ENCODE peak calls at places on chromosomes 7 and 10, in five cellular contexts. A is PC-3, F is HCT116, M is PC-9, V is OCI-LY7. W is an unnamed sample.
A peak's percentile ranks its signal among the peaks of the same experiment; 100 is the strongest.

GRCh38 chr10:3222068-3222467 is 49.5 kb upstream of the PITRM1 start:
- DNase-seq in A (no peak), F (no peak), M (no peak), V (no peak), W (no peak)

GRCh38 chr10:92800122-92800521 is 48.2 kb upstream of the EXOC6 start:
- DNase-seq in A (no peak), F (no peak), M (no peak), V (no peak), W (no peak)

GRCh38 chr10:27207350-27207749 is 33.2 kb downstream of the ACBD5 start:
- DNase-seq in A (no peak), F (no peak), M (no peak), V (no peak), W (no peak)

GRCh38 chr7:20199015-20199737 is 18.0 kb downstream of the MACC1 start:
- DNase-seq in A (peak; percentile 94), F (peak; percentile 94), M (peak; percentile 91), V (peak; percentile 68), W (peak; percentile 37)

GRCh38 chr7:26046878-26047277 is 105.1 kb upstream of the NFE2L3 start:
- DNase-seq in A (no peak), F (no peak), M (no peak), V (no peak), W (no peak)

GRCh38 chr10:33335800-33336605 is 1.5 kb upstream of the NRP1 start:
- DNase-seq in A (peak; percentile 100), F (no peak), M (peak; percentile 72), V (no peak), W (peak; percentile 67)

GRCh38 chr10:95290801-95291633 is at the start of gene PDLIM1:
- DNase-seq in A (peak; percentile 68), F (no peak), M (no peak), V (peak; percentile 71), W (peak; percentile 93)

GRCh38 chr10:104337985-104338735 is at the start of gene ITPRIP:
- DNase-seq in A (peak; percentile 67), F (peak; percentile 69), M (no peak), V (peak; percentile 87), W (peak; percentile 81)

GRCh38 chr10:62479523-62479922 is 105.4 kb downstream of the ZNF365 start:
- DNase-seq in A (no peak), F (no peak), M (no peak), V (no peak), W (no peak)

GRCh38 chr10:77405771-77406241 is 231.8 kb downstream of the KCNMA1 start:
- DNase-seq in A (peak; percentile 99), F (peak; percentile 53), M (peak; percentile 72), V (no peak), W (peak; percentile 89)

GRCh38 chr7:43879477-43879876 is 10.2 kb upstream of the MRPS24 start:
- DNase-seq in A (peak; percentile 30), F (no peak), M (no peak), V (no peak), W (no peak)

GRCh38 chr7:42237891-42238531 is 1.0 kb upstream of the GLI3 start:
- DNase-seq in A (no peak), F (no peak), M (no peak), V (no peak), W (peak; percentile 75)

GRCh38 chr7:131897016-131897789 is 340.8 kb upstream of the PODXL start:
- DNase-seq in A (peak; percentile 62), F (peak; percentile 12), M (no peak), V (no peak), W (no peak)
- H3K9me2 ChIP-seq in A (no peaks in the 10 kb centered on the region), F (no peaks in the 10 kb centered on the region), M (no peaks in the 10 kb centered on the region), V (no peaks in the 10 kb centered on the region), W (no peaks in the 10 kb centered on the region)

DNA sequence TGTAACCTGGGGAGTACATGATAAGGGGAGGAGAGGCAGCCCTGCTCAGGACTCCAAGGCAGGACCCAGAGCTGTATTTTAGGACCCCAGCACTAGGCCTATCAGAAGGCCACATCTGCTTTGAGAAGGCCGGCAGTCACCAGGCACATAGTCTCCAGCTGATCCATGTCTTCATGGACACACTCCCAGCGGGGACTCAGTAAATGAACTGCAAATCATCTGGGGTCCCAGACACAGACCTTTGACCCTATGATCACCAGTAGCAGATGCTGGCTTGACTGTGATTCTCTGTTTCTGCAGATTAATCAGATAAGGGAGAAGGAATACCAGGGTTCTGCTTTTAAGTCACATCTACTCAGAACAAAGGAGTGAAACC is 341.4 kb upstream of the PODXL start:
- DNase-seq in A (no peak), F (no peak), M (no peak), V (no peak), W (no peak)
- H3K9me2 ChIP-seq in A (no peaks in the 10 kb centered on the region), F (no peaks in the 10 kb centered on the region), M (no peaks in the 10 kb centered on the region), V (no peaks in the 10 kb centered on the region), W (no peaks in the 10 kb centered on the region)

GRCh38 chr10:102612964-102613275 is 31.4 kb upstream of the TRIM8 start:
- DNase-seq in A (no peak), F (no peak), M (no peak), V (no peak), W (no peak)

GRCh38 chr10:102613761-102614160 is 30.5 kb upstream of the TRIM8 start:
- DNase-seq in A (no peak), F (no peak), M (no peak), V (no peak), W (no peak)

GRCh38 chr10:102614888-102615287 is 29.4 kb upstream of the TRIM8 start:
- DNase-seq in A (no peak), F (no peak), M (no peak), V (no peak), W (no peak)

GRCh38 chr10:102611514-102612095 is 32.7 kb upstream of the TRIM8 start:
- DNase-seq in A (peak; percentile 77), F (no peak), M (no peak), V (no peak), W (no peak)

DNA sequence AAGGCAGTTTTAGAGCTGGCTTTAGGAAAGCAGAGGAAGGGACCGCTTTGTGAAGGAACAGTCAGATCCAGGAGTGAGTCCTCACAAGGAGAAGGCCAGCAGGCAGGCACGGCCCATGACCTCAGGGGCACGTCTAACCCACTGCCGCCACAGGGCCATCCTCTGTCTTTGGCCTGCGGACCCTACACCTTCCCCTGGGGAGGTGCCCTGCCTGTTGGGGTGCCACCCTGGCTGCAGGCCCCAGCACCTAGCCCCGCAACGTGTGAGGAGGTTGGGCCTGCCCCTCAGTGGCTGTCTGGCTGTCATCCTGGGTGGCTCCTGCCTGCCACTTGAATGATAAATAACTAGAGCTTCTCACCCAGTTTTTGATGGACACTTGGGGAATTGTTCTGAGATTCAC is 31.0 kb upstream of the TRIM8 start:
- DNase-seq in A (no peak), F (no peak), M (no peak), V (no peak), W (no peak)
- H3K9me2 ChIP-seq in A (no peaks in the 10 kb centered on the region), F (no peaks in the 10 kb centered on the region), M (no peaks in the 10 kb centered on the region), V (no peaks in the 10 kb centered on the region), W (no peaks in the 10 kb centered on the region)

DNA sequence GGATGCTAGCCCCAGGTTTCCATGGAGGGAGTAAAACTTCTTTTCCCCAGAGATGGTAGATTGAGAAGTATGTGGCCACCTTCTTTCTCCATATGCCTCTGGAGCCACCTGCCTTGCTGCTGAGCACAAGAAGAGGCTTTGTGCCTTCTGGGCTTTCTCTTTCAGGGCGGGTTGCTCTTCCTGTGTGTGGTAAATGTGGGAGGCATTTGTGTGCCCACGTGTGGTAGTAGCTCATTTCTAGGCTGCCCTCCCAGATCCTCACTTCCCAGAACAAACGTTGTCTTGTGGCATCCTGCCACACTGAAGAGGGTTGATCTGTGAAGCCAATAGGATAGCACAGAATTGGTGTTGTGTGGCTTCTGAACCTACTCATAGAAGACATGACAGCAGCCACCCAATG is 342.0 kb upstream of the PODXL start:
- DNase-seq in A (peak; percentile 15), F (no peak), M (no peak), V (no peak), W (no peak)
- H3K9me2 ChIP-seq in A (no peaks in the 10 kb centered on the region), F (no peaks in the 10 kb centered on the region), M (no peaks in the 10 kb centered on the region), V (no peaks in the 10 kb centered on the region), W (no peaks in the 10 kb centered on the region)

W was measured in hepatocyte.